ENCODE peak calls at places on chromosome 6, in five cellular contexts. V is HepG2, P is K562, S is A549, W is endothelial cell of umbilical vein. A is an unnamed sample.

GRCh38 chr6:128208851-128209580 is 308.2 kb upstream of the THEMIS start:
- DNase-seq in V (peak; percentile 14), P (no peak), S (no peak), W (peak; percentile 24), A (no peak)

GRCh38 chr6:95081231-95081630 is 496.1 kb upstream of the MANEA start:
- DNase-seq in V (no peak), P (no peak), S (no peak), W (no peak), A (no peak)

GRCh38 chr6:144104898-144105487 is 9.6 kb upstream of the SF3B5 start:
- DNase-seq in V (peak; percentile 74), P (peak; percentile 45), S (peak; percentile 67), W (peak; percentile 84), A (peak; percentile 82)

GRCh38 chr6:8113260-8113659 is 10.9 kb upstream of the EEF1E1 start:
- DNase-seq in V (no peak), P (no peak), S (no peak), W (no peak), A (no peak)

GRCh38 chr6:156280131-156280530 is 497.0 kb upstream of the ARID1B start:
- DNase-seq in V (no peak), P (no peak), S (no peak), W (no peak), A (no peak)

GRCh38 chr6:42195415-42195814 is 659 bp upstream of the GUCA1B start:
- DNase-seq in V (no peak), P (no peak), S (no peak), W (no peak), A (no peak)

GRCh38 chr6:87919001-87919400 is 128.6 kb upstream of the SPACA1 start:
- DNase-seq in V (no peak), P (no peak), S (no peak), W (no peak), A (no peak)

GRCh38 chr6:168372871-168373270 is 53.3 kb upstream of the DACT2 start:
- DNase-seq in V (no peak), P (no peak), S (no peak), W (no peak), A (no peak)

GRCh38 chr6:127732927-127733326 is 156.0 kb downstream of the C6orf58 start:
- DNase-seq in V (no peak), P (no peak), S (no peak), W (no peak), A (no peak)

GRCh38 chr6:85459224-85459901 is 9.5 kb downstream of the NT5E start:
- DNase-seq in V (no peak), P (no peak), S (no peak), W (peak; percentile 68), A (no peak)

GRCh38 chr6:142943746-142944125 is 1.2 kb downstream of the HIVEP2 start:
- DNase-seq in V (peak; percentile 38), P (no peak), S (peak; percentile 13), W (peak; percentile 38), A (peak; percentile 80)

GRCh38 chr6:162887981-162888689 is 160.4 kb downstream of the PACRG start:
- DNase-seq in V (no peak), P (no peak), S (peak; percentile 1), W (no peak), A (no peak)

GRCh38 chr6:55617272-55617671 is 38.3 kb upstream of the HMGCLL1 start:
- DNase-seq in V (peak; percentile 48), P (no peak), S (peak; percentile 32), W (peak; percentile 60), A (peak; percentile 51)

GRCh38 chr6:68313911-68314310 is 321.2 kb upstream of the ADGRB3 start:
- DNase-seq in V (no peak), P (no peak), S (peak; percentile 1), W (no peak), A (peak; percentile 4)

GRCh38 chr6:122405417-122405816 is 6.0 kb downstream of the HSF2 start:
- DNase-seq in V (no peak), P (no peak), S (peak; percentile 13), W (no peak), A (peak; percentile 9)

GRCh38 chr6:122407712-122408111 is 8.3 kb downstream of the HSF2 start:
- DNase-seq in V (no peak), P (no peak), S (no peak), W (no peak), A (no peak)

GRCh38 chr6:122406187-122406586 is 6.7 kb downstream of the HSF2 start:
- DNase-seq in V (no peak), P (no peak), S (no peak), W (no peak), A (no peak)

GRCh38 chr6:122408240-122408639 is 8.8 kb downstream of the HSF2 start:
- DNase-seq in V (no peak), P (no peak), S (no peak), W (no peak), A (no peak)

DNA sequence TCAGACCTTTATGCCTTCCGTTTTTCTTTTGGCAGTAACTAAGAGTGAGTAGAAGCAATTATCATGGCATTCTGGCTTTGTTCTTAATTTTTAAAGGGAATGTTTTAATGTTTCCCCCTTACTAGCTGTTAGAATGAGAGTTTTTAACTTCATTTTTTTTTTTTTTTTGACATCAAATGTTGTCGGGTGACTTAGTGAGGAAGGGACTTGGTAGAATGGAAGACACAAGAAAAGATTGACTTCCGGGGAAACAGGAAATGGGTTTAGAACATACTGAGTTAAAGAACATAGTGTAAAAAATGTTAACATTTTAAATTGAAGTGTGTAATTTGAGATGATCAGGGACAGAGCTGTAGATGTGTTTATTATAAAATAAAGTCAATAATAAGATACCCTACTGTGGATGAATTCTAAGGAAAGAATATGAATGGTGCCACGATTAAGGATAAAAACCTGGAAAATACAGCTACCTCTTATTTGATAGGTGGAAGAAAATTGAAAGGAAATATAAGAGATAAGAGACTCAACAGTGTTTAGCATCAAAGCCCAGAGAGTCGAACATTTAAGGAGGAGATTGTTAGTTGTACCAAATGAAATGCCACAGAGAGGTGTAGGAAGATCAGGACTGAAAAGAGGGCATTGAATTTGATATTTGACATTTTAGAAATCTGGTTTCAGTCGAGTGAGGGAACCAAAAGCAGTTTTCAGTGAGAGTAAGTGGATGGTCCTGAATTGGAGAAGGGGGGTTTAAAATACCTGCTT is 9.4 kb downstream of the HSF2 start:
- DNase-seq in V (no peak), P (no peak), S (no peak), W (no peak), A (no peak)
- TF ChIP-seq MAX in V (no peak), P (no peak), S (no peak), W (no peak), A (no peak)

GRCh38 chr6:39054577-39055142 is 6.1 kb downstream of the GLP1R start:
- DNase-seq in V (no peak), P (no peak), S (no peak), W (no peak), A (no peak)
- TF ChIP-seq POLR2A in V (no peak), P (no peak), S (no peak), W (no peak), A (no peak)

GRCh38 chr6:135161996-135162395 is 19.1 kb upstream of the MYB start:
- DNase-seq in V (no peak), P (no peak), S (no peak), W (no peak), A (no peak)

GRCh38 chr6:135159531-135159930 is 21.6 kb upstream of the MYB start:
- DNase-seq in V (no peak), P (no peak), S (no peak), W (no peak), A (peak; percentile 85)

GRCh38 chr6:135162678-135163439 is 18.2 kb upstream of the MYB start:
- DNase-seq in V (peak; percentile 23), P (peak; percentile 73), S (peak; percentile 65), W (peak; percentile 35), A (peak; percentile 67)

GRCh38 chr6:135161411-135161810 is 19.7 kb upstream of the MYB start:
- DNase-seq in V (no peak), P (no peak), S (no peak), W (no peak), A (no peak)

DNA sequence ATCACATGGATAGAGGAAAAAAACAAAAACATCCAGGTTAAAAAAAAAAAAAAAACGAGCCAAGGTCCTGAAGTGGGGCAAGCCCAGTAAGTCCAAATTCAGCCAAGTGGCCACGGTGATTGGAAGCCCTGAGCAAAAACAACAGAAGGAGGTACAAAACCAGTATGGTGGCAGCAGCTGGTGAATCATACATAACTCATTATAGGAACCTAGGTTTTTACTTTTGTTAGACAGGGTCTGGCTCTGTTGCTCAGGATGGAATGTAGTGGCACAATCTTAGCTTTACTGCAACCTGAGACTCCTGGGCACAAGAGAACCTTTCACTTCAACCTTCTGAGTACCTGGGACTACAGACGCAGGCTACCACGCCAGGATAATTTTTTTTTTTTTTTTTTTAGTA is 22.7 kb upstream of the MYB start:
- DNase-seq in V (no peak), P (no peak), S (no peak), W (no peak), A (no peak)
- TF ChIP-seq MYC in V (no peak), P (no peak), S (no peak), W (no peak), A (no peak)

DNA sequence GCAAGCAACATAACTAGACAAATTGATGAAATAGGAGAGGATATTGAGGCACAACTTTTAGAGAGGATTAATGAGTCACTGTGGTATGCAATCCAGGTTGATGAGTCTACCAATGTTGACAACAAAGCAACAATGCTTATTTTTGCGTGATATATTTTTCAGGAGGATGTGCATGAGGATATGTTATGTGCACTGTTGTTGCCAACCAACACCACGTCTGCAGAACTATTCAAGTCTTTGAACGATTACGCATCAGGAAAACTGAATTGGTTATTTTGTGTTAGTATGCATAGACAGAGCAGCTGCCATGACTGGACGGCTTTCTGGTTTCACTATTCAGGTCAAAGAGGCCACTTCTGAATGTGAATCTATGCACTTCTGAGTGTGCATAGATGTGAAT is 134.1 kb upstream of the GRIK2 start:
- DNase-seq in V (no peak), P (no peak), S (no peak), W (no peak), A (no peak)
- TF ChIP-seq MAX in V (no peak), P (no peak), S (no peak), W (no peak), A (no peak)